ENCODE peak calls at places on chromosomes 1 and 21, in six cellular contexts. One of them, this sample, is unnamed. For H3K36me3, the result is how much of the 10 kb centered on the place peaks cover.

GRCh38 chr1:86150553-86151055 is 6.0 kb downstream of the COL24A1 start:
- DNase-seq in Peyer's patch: no peak
- DNase-seq in IMR-90: peak
- DNase-seq in transverse colon: no peak
- DNase-seq in stomach: no peak
- DNase-seq in K562: no peak
- DNase-seq in this sample: no peak

GRCh38 chr1:30329802-30330557 is 393.4 kb downstream of the MATN1 start:
- DNase-seq in Peyer's patch: no peak
- DNase-seq in IMR-90: no peak
- DNase-seq in transverse colon: no peak
- DNase-seq in stomach: peak
- DNase-seq in K562: peak
- DNase-seq in this sample: no peak

GRCh38 chr1:4634156-4634792 is 20.1 kb upstream of the AJAP1 start:
- DNase-seq in Peyer's patch: no peak
- DNase-seq in IMR-90: no peak
- DNase-seq in transverse colon: no peak
- DNase-seq in stomach: no peak
- DNase-seq in K562: no peak
- DNase-seq in this sample: peak

GRCh38 chr1:93851327-93851712 is 27.7 kb downstream of the DNTTIP2 start:
- DNase-seq in Peyer's patch: no peak
- DNase-seq in IMR-90: no peak
- DNase-seq in transverse colon: no peak
- DNase-seq in stomach: no peak
- DNase-seq in K562: no peak
- DNase-seq in this sample: no peak

GRCh38 chr1:53043271-53043670 is 18.7 kb upstream of the PODN start:
- DNase-seq in Peyer's patch: no peak
- DNase-seq in IMR-90: peak
- DNase-seq in transverse colon: no peak
- DNase-seq in stomach: no peak
- DNase-seq in K562: no peak
- DNase-seq in this sample: no peak

GRCh38 chr21:40179167-40179566 is 311.9 kb downstream of the PCP4 start:
- DNase-seq in Peyer's patch: no peak
- DNase-seq in IMR-90: no peak
- DNase-seq in transverse colon: no peak
- DNase-seq in stomach: no peak
- DNase-seq in K562: no peak
- DNase-seq in this sample: no peak

GRCh38 chr1:116506132-116507004 is 64.5 kb downstream of the CD58 start:
- DNase-seq in Peyer's patch: no peak
- DNase-seq in IMR-90: no peak
- DNase-seq in transverse colon: no peak
- DNase-seq in stomach: no peak
- DNase-seq in K562: no peak
- DNase-seq in this sample: no peak

GRCh38 chr1:77866296-77866695 is 22.1 kb upstream of the NEXN start:
- DNase-seq in Peyer's patch: no peak
- DNase-seq in IMR-90: no peak
- DNase-seq in transverse colon: no peak
- DNase-seq in stomach: no peak
- DNase-seq in K562: no peak
- DNase-seq in this sample: no peak

GRCh38 chr1:55490556-55490955 is 275.4 kb upstream of the USP24 start:
- DNase-seq in Peyer's patch: no peak
- DNase-seq in IMR-90: peak
- DNase-seq in transverse colon: no peak
- DNase-seq in stomach: no peak
- DNase-seq in K562: no peak
- DNase-seq in this sample: no peak

DNA sequence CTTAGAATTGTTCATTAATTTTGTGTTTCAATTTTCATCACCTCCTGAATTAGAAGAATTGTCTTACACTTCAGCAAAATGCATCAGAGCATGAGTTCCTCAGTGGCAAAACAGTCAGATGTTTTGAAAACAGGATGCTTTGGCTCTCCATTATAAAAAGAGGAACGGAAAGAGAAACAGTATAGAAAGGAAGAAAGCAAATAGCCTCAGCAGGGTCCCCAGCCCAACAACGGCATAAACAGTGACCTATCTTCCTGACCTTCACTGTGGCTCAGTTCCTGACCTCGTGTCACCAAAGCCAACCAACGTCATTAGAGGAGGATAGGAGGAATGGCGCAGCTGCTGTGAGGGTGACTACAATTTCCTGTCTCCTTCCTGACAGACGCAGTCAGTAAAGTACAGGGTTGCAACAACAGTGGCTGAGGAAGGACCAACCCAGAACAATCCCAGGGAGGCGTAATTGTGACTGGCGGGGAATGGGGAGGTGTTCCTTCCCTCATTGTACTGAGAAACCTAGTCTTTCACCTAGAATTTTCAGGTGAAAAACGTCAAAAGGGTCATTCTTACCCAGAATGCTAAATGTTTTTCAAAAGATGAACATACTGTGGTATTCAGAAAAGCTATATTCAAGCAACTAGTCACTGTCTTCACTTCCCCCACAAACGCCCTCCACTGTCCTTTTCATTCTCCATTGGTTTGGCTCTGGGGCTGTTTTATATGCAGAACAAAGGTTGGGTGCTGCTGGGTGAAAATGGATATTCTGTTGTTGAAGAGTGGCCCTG is 197.9 kb upstream of the SGIP1 start:
- DNase-seq in Peyer's patch: peak
- DNase-seq in IMR-90: peak
- DNase-seq in transverse colon: peak
- DNase-seq in stomach: peak
- DNase-seq in K562: no peak
- DNase-seq in this sample: peak
- TF ChIP-seq POLR2A in Peyer's patch: peak
- TF ChIP-seq POLR2A in IMR-90: no peak
- TF ChIP-seq POLR2A in transverse colon: peak
- TF ChIP-seq POLR2A in stomach: no peak
- TF ChIP-seq POLR2A in K562: no peak
- TF ChIP-seq POLR2A in this sample: peak

GRCh38 chr1:157154291-157154690 is 16.1 kb upstream of the ETV3 start:
- DNase-seq in Peyer's patch: no peak
- DNase-seq in IMR-90: no peak
- DNase-seq in transverse colon: no peak
- DNase-seq in stomach: no peak
- DNase-seq in K562: no peak
- DNase-seq in this sample: no peak
- H3K4me3 ChIP-seq in Peyer's patch: no peak
- H3K4me3 ChIP-seq in IMR-90: no peak
- H3K4me3 ChIP-seq in transverse colon: no peak
- H3K4me3 ChIP-seq in stomach: no peak
- H3K4me3 ChIP-seq in K562: no peak
- H3K4me3 ChIP-seq in this sample: no peak

DNA sequence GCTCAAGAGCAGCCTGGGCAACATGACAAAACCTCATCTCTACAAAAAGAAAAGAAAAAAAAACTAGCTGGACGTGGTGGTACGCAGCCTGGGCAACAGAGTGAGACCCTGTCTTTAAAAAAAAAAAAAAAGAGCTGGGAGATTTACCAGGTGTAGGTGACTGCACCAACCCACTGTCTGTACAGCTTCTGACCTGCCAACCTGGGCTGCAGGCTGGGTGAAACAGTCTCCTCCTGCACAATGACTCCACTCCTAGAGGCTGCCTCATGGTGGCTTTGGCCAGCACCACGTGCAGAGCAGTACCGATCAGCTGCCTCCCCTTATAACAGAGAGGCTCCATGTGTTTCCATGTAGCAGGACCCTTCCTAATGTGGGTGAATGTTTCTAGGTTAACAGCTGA is 3.7 kb downstream of the MRTO4 start:
- DNase-seq in Peyer's patch: no peak
- DNase-seq in IMR-90: no peak
- DNase-seq in transverse colon: no peak
- DNase-seq in stomach: no peak
- DNase-seq in K562: no peak
- DNase-seq in this sample: no peak
- H3K36me3 ChIP-seq in Peyer's patch: under half
- H3K36me3 ChIP-seq in IMR-90: under half
- H3K36me3 ChIP-seq in transverse colon: under half
- H3K36me3 ChIP-seq in stomach: half or more
- H3K36me3 ChIP-seq in K562: half or more
- H3K36me3 ChIP-seq in this sample: half or more

GRCh38 chr1:156241311-156241811 is 623 bp upstream of the BGLAP start:
- DNase-seq in Peyer's patch: no peak
- DNase-seq in IMR-90: peak
- DNase-seq in transverse colon: no peak
- DNase-seq in stomach: no peak
- DNase-seq in K562: no peak
- DNase-seq in this sample: peak
- TF ChIP-seq POLR2A in Peyer's patch: no peak
- TF ChIP-seq POLR2A in IMR-90: no peak
- TF ChIP-seq POLR2A in transverse colon: no peak
- TF ChIP-seq POLR2A in stomach: no peak
- TF ChIP-seq POLR2A in K562: peak
- TF ChIP-seq POLR2A in this sample: no peak

DNA sequence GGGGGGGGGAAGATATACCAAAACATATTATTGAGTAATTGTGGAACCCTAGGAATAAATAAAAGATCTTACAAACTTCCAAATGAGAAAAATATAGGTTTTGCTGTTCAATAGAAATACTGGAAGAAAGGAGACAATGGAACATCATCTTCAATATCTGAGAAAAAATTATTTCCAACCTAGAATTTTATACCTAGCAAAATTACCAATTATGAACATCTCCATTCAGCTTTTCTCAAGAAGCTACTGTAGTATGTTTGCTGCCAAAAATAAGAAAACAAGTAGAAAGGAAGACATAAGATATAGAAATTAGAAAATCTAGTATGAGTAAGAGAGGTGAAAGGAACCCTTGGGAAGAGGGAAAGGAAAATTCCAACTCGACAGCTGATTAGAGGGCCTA is 84.0 kb downstream of the GPR52 start:
- DNase-seq in Peyer's patch: no peak
- DNase-seq in IMR-90: no peak
- DNase-seq in transverse colon: no peak
- DNase-seq in stomach: no peak
- DNase-seq in K562: no peak
- DNase-seq in this sample: no peak
- H3K4me3 ChIP-seq in Peyer's patch: no peak
- H3K4me3 ChIP-seq in IMR-90: no peak
- H3K4me3 ChIP-seq in transverse colon: no peak
- H3K4me3 ChIP-seq in stomach: no peak
- H3K4me3 ChIP-seq in K562: no peak
- H3K4me3 ChIP-seq in this sample: no peak

GRCh38 chr1:173867141-173867752 is 542 bp downstream of the GAS5 start:
- DNase-seq in Peyer's patch: peak
- DNase-seq in IMR-90: no peak
- DNase-seq in transverse colon: no peak
- DNase-seq in stomach: no peak
- DNase-seq in K562: peak
- DNase-seq in this sample: peak
- H3K36me3 ChIP-seq in Peyer's patch: under half
- H3K36me3 ChIP-seq in IMR-90: under half
- H3K36me3 ChIP-seq in transverse colon: under half
- H3K36me3 ChIP-seq in stomach: under half
- H3K36me3 ChIP-seq in K562: half or more
- H3K36me3 ChIP-seq in this sample: half or more

DNA sequence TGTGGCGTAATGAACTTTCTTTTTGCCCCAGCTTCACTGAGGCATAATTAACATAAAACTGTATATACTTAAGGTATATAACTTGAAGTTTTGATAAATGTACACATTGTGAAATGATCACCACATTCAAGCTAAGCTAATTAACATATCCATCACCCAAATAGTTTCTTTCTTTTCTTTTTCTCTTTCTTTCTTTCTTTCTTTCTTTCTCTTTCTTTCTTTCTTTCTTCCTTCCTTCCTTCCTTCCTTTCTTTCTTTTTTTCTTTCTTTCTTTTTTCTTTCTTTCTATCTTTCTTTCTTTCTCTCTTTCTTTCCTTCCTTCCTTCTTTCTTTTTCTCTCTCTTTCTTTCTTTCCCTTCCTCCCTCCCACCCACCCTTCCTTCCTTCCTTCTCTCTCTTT is 62.5 kb downstream of the XCL1 start:
- DNase-seq in Peyer's patch: no peak
- DNase-seq in IMR-90: no peak
- DNase-seq in transverse colon: no peak
- DNase-seq in stomach: no peak
- DNase-seq in K562: no peak
- DNase-seq in this sample: no peak
- TF ChIP-seq POLR2A in Peyer's patch: no peak
- TF ChIP-seq POLR2A in IMR-90: no peak
- TF ChIP-seq POLR2A in transverse colon: no peak
- TF ChIP-seq POLR2A in stomach: no peak
- TF ChIP-seq POLR2A in K562: no peak
- TF ChIP-seq POLR2A in this sample: no peak

GRCh38 chr1:15156807-15157380 is 3.3 kb downstream of the TMEM51 start:
- DNase-seq in Peyer's patch: no peak
- DNase-seq in IMR-90: no peak
- DNase-seq in transverse colon: no peak
- DNase-seq in stomach: no peak
- DNase-seq in K562: no peak
- DNase-seq in this sample: no peak
- H3K4me3 ChIP-seq in Peyer's patch: no peak
- H3K4me3 ChIP-seq in IMR-90: no peak
- H3K4me3 ChIP-seq in transverse colon: no peak
- H3K4me3 ChIP-seq in stomach: no peak
- H3K4me3 ChIP-seq in K562: no peak
- H3K4me3 ChIP-seq in this sample: no peak

GRCh38 chr1:1483714-1484113 is 12.1 kb downstream of the ATAD3B start:
- DNase-seq in Peyer's patch: no peak
- DNase-seq in IMR-90: no peak
- DNase-seq in transverse colon: no peak
- DNase-seq in stomach: no peak
- DNase-seq in K562: no peak
- DNase-seq in this sample: no peak
- H3K36me3 ChIP-seq in Peyer's patch: under half
- H3K36me3 ChIP-seq in IMR-90: under half
- H3K36me3 ChIP-seq in transverse colon: under half
- H3K36me3 ChIP-seq in stomach: half or more
- H3K36me3 ChIP-seq in K562: half or more
- H3K36me3 ChIP-seq in this sample: half or more

This sample was measured in spleen.